ENCODE peak calls at places on chromosomes 1 and 21, in seven cellular contexts. F is nucleus accumbens, H is dorsolateral prefrontal cortex, P is Daoy, Y is CD14-positive monocyte, B is upper lobe of right lung, M is SW480. R is an unnamed sample.

GRCh38 chr1:11735854-11736745 is at the start of gene AGTRAP:
- DNase-seq in F (peak), H (peak), P (peak), Y (peak), B (peak), M (peak), R (peak)

GRCh38 chr1:24390924-24391782 is 22.4 kb downstream of the STPG1 start:
- DNase-seq in F (peak), H (peak), P (peak), Y (peak), B (peak), M (peak), R (peak)

GRCh38 chr21:30072496-30072895 is 94.1 kb downstream of the CLDN17 start:
- DNase-seq in F (no peak), H (no peak), P (peak), Y (no peak), B (no peak), M (no peak), R (peak)

GRCh38 chr1:51304360-51304759 is 26.0 kb downstream of the TTC39A start:
- DNase-seq in F (no peak), H (no peak), P (no peak), Y (no peak), B (no peak), M (no peak), R (no peak)

GRCh38 chr1:17633654-17634053 is 94.2 kb downstream of the ARHGEF10L start:
- DNase-seq in F (no peak), H (no peak), P (peak), Y (no peak), B (no peak), M (no peak), R (no peak)

GRCh38 chr1:43619996-43620920 is 29.7 kb upstream of the KDM4A start:
- DNase-seq in F (no peak), H (no peak), P (no peak), Y (no peak), B (peak), M (no peak), R (no peak)

GRCh38 chr1:3548156-3548893 is 63.0 kb downstream of the MEGF6 start:
- DNase-seq in F (no peak), H (no peak), P (no peak), Y (no peak), B (no peak), M (no peak), R (no peak)

GRCh38 chr1:94270801-94271203 is 33.4 kb upstream of the ARHGAP29 start:
- DNase-seq in F (no peak), H (no peak), P (peak), Y (no peak), B (no peak), M (peak), R (no peak)

GRCh38 chr1:115266729-115267421 is 71.2 kb downstream of the NGF start:
- DNase-seq in F (no peak), H (no peak), P (peak), Y (no peak), B (no peak), M (no peak), R (no peak)

GRCh38 chr1:74502432-74502831 is 10.0 kb downstream of the LRRC53 start:
- DNase-seq in F (no peak), H (no peak), P (no peak), Y (no peak), B (no peak), M (peak), R (no peak)

GRCh38 chr1:207925210-207925609 is 14.3 kb upstream of the CD34 start:
- DNase-seq in F (no peak), H (no peak), P (no peak), Y (no peak), B (no peak), M (no peak), R (no peak)

GRCh38 chr1:156126701-156127534 is 12.4 kb downstream of the LMNA start:
- DNase-seq in F (no peak), H (no peak), P (peak), Y (peak), B (no peak), M (peak), R (peak)